ENCODE peak calls at places on chromosomes 5 and 9, in ten cellular contexts. W, R, M, N, Z, I, P, T, Q and A are unnamed samples.

GRCh38 chr5:74761241-74761640 is 5.7 kb downstream of the GFM2 start:
- DNase-seq in Q (no peak), R (no peak), I (no peak), M (no peak), Z (no peak), N (no peak), T (no peak), P (no peak), W (no peak), A (no peak)

GRCh38 chr9:10238087-10238486 is 374.7 kb downstream of the PTPRD start:
- DNase-seq in R (peak; percentile 16), P (no peak), Z (no peak), M (no peak), I (no peak), W (no peak), T (no peak), N (no peak), Q (no peak), A (no peak)

GRCh38 chr9:106820866-106821265 is 42.1 kb upstream of the ZNF462 start:
- DNase-seq in R (no peak), Z (no peak), M (no peak), P (no peak), I (no peak), T (no peak), W (no peak), Q (no peak), N (no peak), A (no peak)

GRCh38 chr5:179181988-179182387 is 121.8 kb downstream of the ZNF354C start:
- DNase-seq in T (no peak), Q (no peak), Z (peak; percentile 64), W (no peak), M (no peak), R (no peak), P (no peak), I (no peak), N (no peak), A (no peak)

GRCh38 chr5:39411051-39411450 is 13.7 kb downstream of the DAB2 start:
- DNase-seq in T (no peak), I (no peak), W (no peak), P (no peak), Z (no peak), R (no peak), M (no peak), N (no peak), Q (no peak), A (no peak)

GRCh38 chr5:98503582-98503981 is 269.9 kb upstream of the RGMB start:
- DNase-seq in M (no peak), R (peak; percentile 14), N (no peak), I (no peak), W (no peak), Z (no peak), P (no peak), T (no peak), Q (no peak), A (no peak)

GRCh38 chr9:88233091-88233490 is 94.8 kb upstream of the SPATA31C2 start:
- DNase-seq in T (no peak), W (no peak), M (no peak), I (no peak), P (no peak), Z (no peak), Q (no peak), N (no peak), R (no peak), A (no peak)

GRCh38 chr5:154395407-154396106 is 50.2 kb upstream of the SAP30L start:
- DNase-seq in R (peak; percentile 82), P (peak; percentile 38), Q (no peak), Z (no peak), T (no peak), N (no peak), W (no peak), M (no peak), I (no peak), A (no peak)

GRCh38 chr5:170104710-170105109 is 987 bp upstream of the FOXI1 start:
- DNase-seq in Z (no peak), R (no peak), T (no peak), Q (no peak), W (no peak), M (no peak), I (no peak), P (no peak), N (no peak), A (no peak)

GRCh38 chr5:168780888-168781287 is 201.7 kb upstream of the PANK3 start:
- DNase-seq in N (no peak), P (no peak), I (no peak), M (no peak), Q (no peak), T (no peak), W (no peak), R (peak; percentile 58), Z (no peak), A (no peak)

GRCh38 chr5:132430736-132431135 is 59.8 kb downstream of the IRF1 start:
- DNase-seq in T (no peak), Z (no peak), R (no peak), N (no peak), Q (no peak), P (no peak), M (no peak), I (no peak), W (no peak), A (no peak)

GRCh38 chr5:137734962-137735530 is 843 bp downstream of the KLHL3 start:
- DNase-seq in I (no peak), M (peak; percentile 33), Q (peak; percentile 68), T (peak; percentile 54), N (no peak), Z (peak; percentile 73), W (no peak), P (peak; percentile 29), R (peak; percentile 69), A (no peak)

GRCh38 chr5:117455236-117456233 is 880.9 kb upstream of the SEMA6A start:
- DNase-seq in Q (no peak), I (no peak), T (no peak), Z (peak; percentile 73), R (peak; percentile 75), W (no peak), N (no peak), P (no peak), M (no peak), A (no peak)

GRCh38 chr9:38064842-38065368 is 4.1 kb downstream of the SHB start:
- DNase-seq in R (no peak), N (no peak), P (no peak), I (no peak), T (no peak), Q (peak; percentile 46), W (no peak), M (no peak), Z (no peak), A (no peak)

GRCh38 chr5:148966348-148966747 is 96.5 kb downstream of the SH3TC2 start:
- DNase-seq in Z (no peak), T (no peak), N (no peak), W (no peak), M (no peak), Q (peak; percentile 76), R (no peak), P (peak; percentile 59), I (no peak), A (no peak)

GRCh38 chr9:70352356-70352755 is 62.1 kb downstream of the KLF9 start:
- DNase-seq in N (no peak), M (no peak), Z (no peak), T (no peak), I (no peak), Q (no peak), R (no peak), P (no peak), W (no peak), A (no peak)

DNA sequence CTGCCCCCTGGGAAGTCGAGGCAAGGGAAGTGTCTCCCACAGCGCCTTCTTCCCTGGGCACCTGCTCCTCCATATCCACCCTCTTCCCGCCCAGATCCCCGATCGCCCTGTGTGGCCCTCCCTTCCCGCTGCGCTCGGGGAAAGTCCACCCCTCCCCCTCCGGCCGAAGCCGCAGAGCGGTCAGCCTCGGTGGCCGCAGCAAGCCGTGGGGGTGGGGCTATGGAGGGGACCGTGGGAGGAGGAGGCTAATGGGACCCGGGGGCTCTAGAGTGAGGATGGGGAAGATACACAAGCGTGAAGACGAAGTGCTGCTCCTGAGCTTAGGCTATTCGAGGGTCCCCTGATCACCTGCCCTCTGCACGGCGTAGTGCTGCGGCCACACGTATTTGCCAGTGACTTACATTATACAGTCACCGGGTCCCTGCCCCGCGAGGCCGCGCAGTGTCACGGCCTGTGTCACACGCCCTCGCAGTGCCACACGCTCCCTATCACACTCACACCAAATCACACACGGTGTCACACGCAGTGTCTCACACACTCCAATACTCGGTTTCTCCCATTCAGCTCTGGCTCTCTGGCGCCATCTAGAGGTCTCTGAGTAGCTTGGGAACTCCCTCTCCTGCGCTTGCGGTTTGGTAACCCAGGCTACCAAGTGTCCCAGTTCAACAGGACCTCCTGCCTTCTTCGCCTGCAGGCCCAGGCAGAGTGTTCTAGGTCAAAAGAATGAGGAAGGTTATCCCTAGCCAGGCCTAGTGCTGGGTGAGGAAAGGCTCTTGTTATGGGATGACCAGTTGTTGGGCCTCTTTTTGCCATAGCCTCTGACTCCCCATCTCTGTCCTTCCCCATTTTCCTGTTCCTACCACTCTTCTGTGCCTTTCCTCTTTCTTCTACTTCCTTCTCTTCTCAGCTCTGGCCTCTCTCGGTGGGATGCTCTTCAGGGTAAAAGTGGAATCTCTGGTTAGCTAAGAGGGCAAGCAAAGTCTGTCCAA is 855 bp upstream of the PCDH1 start:
- DNase-seq in P (peak; percentile 95), Q (peak; percentile 94), W (peak; percentile 74), T (peak; percentile 91), R (peak; percentile 94), Z (peak; percentile 93), M (peak; percentile 90), I (peak; percentile 55), N (peak; percentile 84), A (peak; percentile 91)
- H3K4me1 ChIP-seq in P (no peaks in the 10 kb centered on the region), Q (no peaks in the 10 kb centered on the region), W (peaks cover 22% of the 10 kb centered on the region), T (peaks cover 49% of the 10 kb centered on the region), R (peaks cover 29% of the 10 kb centered on the region), Z (peaks cover 48% of the 10 kb centered on the region), M (peaks cover 51% of the 10 kb centered on the region), I (peaks cover 34% of the 10 kb centered on the region), N (peaks cover 27% of the 10 kb centered on the region), A (peaks cover 40% of the 10 kb centered on the region)

DNA sequence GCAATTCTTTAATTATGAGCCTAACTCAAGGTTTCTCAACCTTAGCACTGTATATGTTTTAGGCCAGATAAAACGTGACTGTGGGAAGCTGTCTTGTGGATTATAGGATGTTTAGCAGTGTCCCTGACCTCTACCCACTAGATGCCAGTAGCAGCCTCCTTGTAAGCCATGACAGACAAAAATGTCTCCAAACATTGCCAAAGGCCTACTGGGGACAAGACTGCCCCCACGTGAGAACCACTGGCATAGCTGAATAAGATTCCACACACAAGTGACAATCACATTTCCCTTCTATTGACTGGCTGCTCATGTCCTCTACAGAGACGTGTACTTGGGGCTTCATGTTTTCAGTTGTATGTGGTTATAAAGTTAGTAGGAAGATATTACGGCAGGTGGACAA is 55.4 kb downstream of the GOLM1 start:
- DNase-seq in W (no peak), M (no peak), I (no peak), N (no peak), P (no peak), R (peak; percentile 78), Q (no peak), T (no peak), Z (no peak), A (no peak)
- H3K27ac ChIP-seq in W (no peak overlapping the region), M (no peak overlapping the region), I (no peak overlapping the region), N (no peak overlapping the region), P (no peak overlapping the region), R (no peak overlapping the region), Q (no peak overlapping the region), T (no peak overlapping the region), Z (no peak overlapping the region), A (no peak overlapping the region)

GRCh38 chr9:136235709-136236455 is 9.7 kb downstream of the QSOX2 start:
- DNase-seq in R (no peak), I (no peak), N (no peak), P (no peak), W (no peak), M (no peak), Q (no peak), Z (no peak), T (no peak), A (no peak)
- H3K4me1 ChIP-seq in R (no peaks in the 10 kb centered on the region), I (peaks cover 3% of the 10 kb centered on the region), N (peaks cover 6% of the 10 kb centered on the region), P (no peaks in the 10 kb centered on the region), W (no peaks in the 10 kb centered on the region), M (no peaks in the 10 kb centered on the region), Q (no peaks in the 10 kb centered on the region), Z (peaks cover 71% of the 10 kb centered on the region), T (peaks cover 26% of the 10 kb centered on the region), A (peaks cover 20% of the 10 kb centered on the region)

GRCh38 chr9:90508940-90509339 is 133.7 kb downstream of the DIRAS2 start:
- DNase-seq in M (no peak), N (no peak), Q (no peak), Z (no peak), W (no peak), I (no peak), P (no peak), T (no peak), R (peak; percentile 19), A (no peak)
- H3K27ac ChIP-seq in M (no peak overlapping the region), N (no peak overlapping the region), Q (no peak overlapping the region), Z (no peak overlapping the region), W (no peak overlapping the region), I (no peak overlapping the region), P (no peak overlapping the region), T (no peak overlapping the region), R (no peak overlapping the region), A (no peak overlapping the region)